ENCODE peak calls at places on chromosomes 7 and 10, in eight cellular contexts. H, F, Y, O, P, M, X and E are unnamed samples.

GRCh38 chr10:21764790-21765189 is 230.8 kb downstream of the MLLT10 start:
- DNase-seq in P (no peak), F (no peak), H (no peak), M (no peak), X (no peak), O (no peak), Y (no peak), E (no peak)

GRCh38 chr7:148700693-148701092 is 2.0 kb downstream of the CUL1 start:
- DNase-seq in Y (no peak), H (no peak), O (peak), F (peak), P (no peak), M (peak), X (no peak), E (no peak)

GRCh38 chr10:14384096-14384730 is 53.5 kb upstream of the FRMD4A start:
- DNase-seq in F (no peak), M (no peak), H (no peak), X (no peak), O (no peak), Y (no peak), P (no peak), E (no peak)

GRCh38 chr10:60444494-60445064 is 54.9 kb upstream of the ANK3 start:
- DNase-seq in X (no peak), Y (no peak), F (peak), H (no peak), O (no peak), M (no peak), P (no peak), E (no peak)

GRCh38 chr10:42482411-42482810 is 156.0 kb downstream of the ZNF33B start:
- DNase-seq in H (no peak), O (no peak), F (no peak), P (no peak), M (no peak), X (no peak), Y (no peak), E (no peak)

GRCh38 chr7:10316488-10316887 is 657.2 kb upstream of the PHF14 start:
- DNase-seq in P (no peak), M (no peak), X (no peak), F (no peak), H (no peak), Y (no peak), O (no peak), E (no peak)

GRCh38 chr10:125025341-125025740 is 83.4 kb downstream of the ZRANB1 start:
- DNase-seq in M (no peak), Y (no peak), F (no peak), P (no peak), X (no peak), O (no peak), H (no peak), E (no peak)

GRCh38 chr10:85599081-85599480 is 767.5 kb downstream of the GRID1 start:
- DNase-seq in M (no peak), X (no peak), F (no peak), P (no peak), Y (no peak), O (no peak), H (no peak), E (no peak)

GRCh38 chr10:77756319-77757232 is 119.0 kb upstream of the KCNMA1 start:
- DNase-seq in H (peak), M (peak), O (peak), Y (no peak), P (no peak), X (no peak), F (peak), E (no peak)

GRCh38 chr10:103833731-103834365 is 21.5 kb downstream of the SH3PXD2A start:
- DNase-seq in M (peak), F (no peak), X (no peak), O (peak), H (no peak), P (no peak), Y (no peak), E (peak)
- TF ChIP-seq POLR2AphosphoS5 in M (no peak), F (no peak), X (no peak), O (no peak), H (no peak), P (no peak), Y (no peak), E (no peak)

DNA sequence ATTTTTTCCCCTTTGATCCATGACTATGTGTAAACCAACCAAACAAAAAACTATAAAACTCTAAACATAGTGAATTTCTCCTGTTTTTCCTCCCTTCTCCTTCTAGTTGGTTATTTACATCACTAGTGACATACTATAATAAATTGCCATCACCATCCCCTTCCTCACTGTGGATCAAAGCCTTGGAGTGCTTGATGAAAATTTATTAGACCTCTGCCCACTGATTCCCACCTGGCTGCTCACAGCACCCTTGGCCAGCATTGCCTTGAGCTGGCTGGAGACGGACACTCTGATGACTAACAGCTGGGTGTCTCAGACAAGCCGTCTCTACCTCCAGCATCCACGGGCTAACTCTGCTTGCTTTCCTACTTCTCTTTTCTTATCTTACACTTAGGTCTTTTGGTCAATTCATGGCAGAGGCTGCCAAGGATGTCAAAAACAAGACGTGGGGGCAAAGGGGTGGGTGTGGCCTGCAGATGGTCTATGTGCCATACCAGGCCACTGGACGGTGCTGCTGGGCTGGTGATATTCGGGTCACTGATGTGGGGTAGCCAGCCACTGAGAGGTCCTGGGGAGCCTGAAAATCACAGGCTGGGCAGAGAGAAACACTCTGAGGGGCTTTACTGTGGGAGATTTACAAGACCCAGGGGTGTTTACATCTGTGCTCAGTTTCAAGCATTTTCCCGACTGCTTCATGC is 207.8 kb downstream of the TAX1BP1 start:
- DNase-seq in M (no peak), F (no peak), O (no peak), Y (no peak), P (no peak), H (no peak), X (no peak), E (no peak)
- TF ChIP-seq POLR2AphosphoS5 in M (no peak), F (no peak), O (no peak), Y (no peak), P (no peak), H (no peak), X (no peak), E (no peak)

GRCh38 chr7:31497501-31497900 is 16.4 kb upstream of the ITPRID1 start:
- DNase-seq in F (no peak), M (no peak), X (no peak), P (no peak), Y (no peak), H (no peak), O (no peak), E (no peak)
- TF ChIP-seq POLR2AphosphoS5 in F (no peak), M (no peak), X (no peak), P (no peak), Y (no peak), H (no peak), O (no peak), E (no peak)

DNA sequence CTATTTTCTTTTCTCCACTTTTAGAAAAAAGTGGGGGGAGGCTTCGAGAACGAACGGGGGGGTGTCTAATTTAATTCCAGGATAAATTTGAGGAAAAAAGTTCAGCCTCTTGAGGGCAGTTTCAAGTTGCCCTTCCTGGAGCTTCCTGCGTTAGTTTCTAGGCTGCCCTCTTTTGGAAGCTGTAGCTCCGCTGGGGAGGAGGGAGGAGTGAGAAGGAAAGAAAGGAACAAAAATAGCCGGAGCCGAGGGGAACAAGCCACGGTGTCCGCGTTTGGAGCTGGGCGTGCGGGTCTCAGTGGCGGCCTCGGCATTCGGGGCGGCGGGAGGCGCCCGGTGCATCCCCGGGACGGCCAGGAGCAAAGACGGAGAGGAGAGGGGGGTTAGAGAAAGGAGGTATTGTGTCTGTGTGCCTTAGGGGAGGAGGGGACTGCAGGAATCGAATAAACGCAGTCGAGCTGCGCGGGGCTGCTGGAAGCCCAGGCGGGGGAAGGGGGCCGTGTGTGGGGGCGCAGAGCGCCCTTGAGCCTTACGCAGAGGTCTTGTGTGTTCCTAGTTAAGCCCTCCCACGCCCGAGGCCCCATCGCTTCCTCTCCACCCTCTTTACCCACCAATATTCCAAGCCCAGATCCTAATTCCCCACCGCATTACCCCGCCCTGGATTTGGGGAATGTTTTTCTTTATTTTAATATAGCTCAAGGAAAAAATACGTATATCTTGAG is 2.0 kb upstream of the TNRC18 start:
- DNase-seq in F (peak), X (peak), H (no peak), M (peak), P (peak), Y (no peak), O (peak), E (peak)
- TF ChIP-seq POLR2AphosphoS5 in F (peak), X (peak), H (peak), M (peak), P (peak), Y (peak), O (peak), E (peak)

GRCh38 chr7:100091411-100092181 is 2.8 kb downstream of the COPS6 start:
- DNase-seq in X (no peak), M (no peak), Y (no peak), O (peak), H (no peak), P (no peak), F (no peak), E (no peak)
- TF ChIP-seq POLR2AphosphoS5 in X (no peak), M (no peak), Y (no peak), O (peak), H (peak), P (no peak), F (no peak), E (peak)

GRCh38 chr7:150451097-150451793 is 815 bp downstream of the GIMAP8 start:
- DNase-seq in Y (no peak), P (no peak), M (peak), X (no peak), O (no peak), H (no peak), F (peak), E (peak)
- TF ChIP-seq POLR2AphosphoS5 in Y (no peak), P (no peak), M (peak), X (no peak), O (no peak), H (no peak), F (peak), E (peak)

DNA sequence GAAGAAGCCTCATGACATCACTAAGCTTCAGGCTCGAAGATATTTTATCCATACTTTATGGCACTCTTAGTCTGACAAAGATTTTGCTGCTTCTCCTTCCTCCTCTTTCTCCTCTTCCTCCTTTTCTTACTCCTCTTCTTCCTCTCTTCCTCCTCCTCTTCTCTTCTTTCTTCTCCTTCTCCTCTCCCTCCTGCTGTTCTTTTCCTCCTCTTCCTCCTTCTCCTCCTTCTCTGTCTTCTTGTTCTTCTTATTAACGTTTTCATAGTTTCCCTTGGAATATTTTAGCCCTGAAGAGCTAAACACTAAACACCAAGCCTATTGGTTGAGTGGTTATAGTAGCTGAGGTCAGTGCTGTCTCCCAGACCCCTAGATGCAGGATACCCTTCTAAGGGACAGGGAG is 137.7 kb downstream of the CREB5 start:
- DNase-seq in O (no peak), X (no peak), H (no peak), M (no peak), Y (no peak), P (no peak), F (no peak), E (no peak)
- TF ChIP-seq POLR2AphosphoS5 in O (no peak), X (no peak), H (no peak), M (no peak), Y (no peak), P (no peak), F (no peak), E (no peak)

GRCh38 chr10:80137926-80138325 is 5.4 kb downstream of the PLAC9 start:
- DNase-seq in X (no peak), M (no peak), O (no peak), P (no peak), Y (no peak), H (no peak), F (no peak), E (no peak)
- TF ChIP-seq POLR2AphosphoS5 in X (no peak), M (no peak), O (no peak), P (no peak), Y (no peak), H (no peak), F (no peak), E (no peak)